ENCODE peak calls at places on chromosomes 3 and 15, in eight cellular contexts. Q is CD8-positive, alpha-beta memory T cell; P is AG08395; R is NCI-H1436; K is OCI-LY7; F is activated CD8-positive, alpha-beta memory T cell treated with anti-CD3 and anti-CD28 coated beads, Interleukin-2, amount 50 U/mL, for 4 hours; D is HFF-Myc; B is NCI-H69. G is an unnamed sample.

GRCh38 chr3:169146866-169147245 is 516.7 kb downstream of the MECOM start:
- DNase-seq in Q (no peak), P (peak), R (no peak), K (no peak), F (no peak), D (no peak), B (peak), G (no peak)

GRCh38 chr3:32157600-32158264 is 51.3 kb downstream of the GPD1L start:
- DNase-seq in Q (no peak), P (no peak), R (no peak), K (no peak), F (no peak), D (no peak), B (peak), G (no peak)

GRCh38 chr3:119918992-119919933 is 137.4 kb downstream of the NR1I2 start:
- DNase-seq in Q (no peak), P (no peak), R (no peak), K (no peak), F (no peak), D (no peak), B (no peak), G (no peak)

GRCh38 chr3:49161808-49162530 is 4.2 kb downstream of the CCDC71 start:
- DNase-seq in Q (no peak), P (no peak), R (no peak), K (no peak), F (no peak), D (no peak), B (no peak), G (no peak)

GRCh38 chr15:75138016-75138999 is 63.4 kb upstream of the C15orf39 start:
- DNase-seq in Q (no peak), P (peak), R (no peak), K (no peak), F (no peak), D (no peak), B (no peak), G (peak)

GRCh38 chr15:80568298-80568697 is 126.8 kb upstream of the ABHD17C start:
- DNase-seq in Q (no peak), P (no peak), R (no peak), K (no peak), F (no peak), D (no peak), B (no peak), G (peak)

GRCh38 chr3:55069950-55070349 is 142.1 kb upstream of the LRTM1 start:
- DNase-seq in Q (no peak), P (no peak), R (no peak), K (no peak), F (no peak), D (no peak), B (peak), G (no peak)

GRCh38 chr3:49006591-49007067 is 562 bp upstream of the WDR6 start:
- DNase-seq in Q (peak), P (peak), R (no peak), K (no peak), F (no peak), D (no peak), B (peak), G (no peak)

GRCh38 chr3:127266186-127266585 is 21.7 kb downstream of the PRR20G start:
- DNase-seq in Q (no peak), P (no peak), R (no peak), K (no peak), F (no peak), D (no peak), B (no peak), G (no peak)

GRCh38 chr3:194500198-194500597 is 13.4 kb upstream of the ATP13A3 start:
- DNase-seq in Q (no peak), P (no peak), R (no peak), K (no peak), F (no peak), D (no peak), B (no peak), G (no peak)

GRCh38 chr3:189630667-189631372 is 369 bp upstream of the TP63 start:
- DNase-seq in Q (no peak), P (peak), R (no peak), K (peak), F (no peak), D (no peak), B (no peak), G (no peak)

GRCh38 chr3:170007031-170007663 is 30.6 kb upstream of the GPR160 start:
- DNase-seq in Q (no peak), P (peak), R (no peak), K (peak), F (no peak), D (peak), B (no peak), G (no peak)

GRCh38 chr3:53269888-53270880 is 14.4 kb upstream of the TKT start:
- DNase-seq in Q (no peak), P (peak), R (peak), K (no peak), F (no peak), D (peak), B (peak), G (peak)

GRCh38 chr3:72338082-72338941 is 509.9 kb downstream of the SHQ1 start:
- DNase-seq in Q (no peak), P (no peak), R (no peak), K (no peak), F (peak), D (no peak), B (no peak), G (peak)

GRCh38 chr3:143119009-143119914 is at the start of gene CHST2:
- DNase-seq in Q (peak), P (peak), R (peak), K (peak), F (peak), D (no peak), B (peak), G (peak)

G was measured in lower leg skin.